ENCODE peak calls at places on chromosomes 6 and 20, in four cellular contexts. C is fibroblast of mammary gland, S is HS-5, W is amygdala. Q is an unnamed sample.

GRCh38 chr20:54020348-54020747 is 50.0 kb downstream of the BCAS1 start:
- DNase-seq in C (no peak), S (no peak), W (no peak), Q (no peak)

GRCh38 chr20:618980-619379 is 8.9 kb upstream of the TCF15 start:
- DNase-seq in C (no peak), S (no peak), W (no peak), Q (no peak)

GRCh38 chr6:93794161-93794560 is 374.8 kb upstream of the EPHA7 start:
- DNase-seq in C (peak; percentile 70), S (no peak), W (no peak), Q (no peak)

GRCh38 chr6:34511923-34512737 is 44.0 kb downstream of the SPDEF start:
- DNase-seq in C (no peak), S (no peak), W (no peak), Q (no peak)

GRCh38 chr20:47320990-47321805 is 35.3 kb downstream of the ZMYND8 start:
- DNase-seq in C (no peak), S (no peak), W (no peak), Q (no peak)

GRCh38 chr6:52910091-52910490 is 593 bp upstream of the GSTA3 start:
- DNase-seq in C (no peak), S (no peak), W (no peak), Q (no peak)

GRCh38 chr6:73586416-73586974 is 65.7 kb upstream of the EEF1A1 start:
- DNase-seq in C (peak; percentile 40), S (no peak), W (no peak), Q (no peak)

GRCh38 chr6:46215213-46215612 is 44.4 kb upstream of the ENPP5 start:
- DNase-seq in C (no peak), S (no peak), W (no peak), Q (no peak)

GRCh38 chr20:37596890-37597539 is 69.3 kb upstream of the BLCAP start:
- DNase-seq in C (no peak), S (no peak), W (no peak), Q (no peak)

Q was measured in kidney epithelial cell.